ENCODE peak calls at places on chromosomes 5 and 9, in nine cellular contexts. Z is CD4-positive, alpha-beta T cell; R is caudate nucleus; C is upper lobe of right lung; V is A673; B is neural progenitor cell; P is left ventricle myocardium inferior; N is SK-N-MC; H is transverse colon. J is an unnamed sample.

GRCh38 chr9:4680178-4680535 is 788 bp downstream of the CDC37L1 start:
- DNase-seq in N (no peak), B (no peak), V (no peak), P (no peak), Z (no peak), C (no peak), H (no peak), R (no peak), J (no peak)

GRCh38 chr5:80809451-80809850 is 150.7 kb upstream of the RASGRF2 start:
- DNase-seq in P (no peak), C (no peak), N (no peak), H (no peak), Z (no peak), V (no peak), R (no peak), B (no peak), J (no peak)

GRCh38 chr9:2344436-2344835 is 277.2 kb upstream of the VLDLR start:
- DNase-seq in H (no peak), Z (no peak), P (no peak), R (no peak), B (no peak), C (no peak), N (no peak), V (no peak), J (no peak)

GRCh38 chr9:116327702-116328440 is 174.3 kb downstream of the PAPPA start:
- DNase-seq in R (no peak), N (no peak), V (no peak), Z (no peak), B (no peak), P (no peak), C (no peak), H (no peak), J (no peak)

GRCh38 chr9:83231039-83231438 is 168.1 kb upstream of the RASEF start:
- DNase-seq in Z (no peak), H (no peak), R (no peak), V (no peak), N (no peak), P (no peak), C (no peak), B (peak; percentile 43), J (no peak)

GRCh38 chr5:112642885-112643284 is 94.8 kb upstream of the APC start:
- DNase-seq in P (no peak), Z (no peak), V (no peak), R (no peak), C (no peak), N (no peak), H (no peak), B (no peak), J (no peak)

GRCh38 chr9:93673271-93673843 is 97.0 kb downstream of the PHF2 start:
- DNase-seq in C (peak; percentile 59), N (no peak), P (peak; percentile 73), R (no peak), V (peak; percentile 63), B (no peak), H (peak; percentile 4), Z (no peak), J (peak; percentile 50)

GRCh38 chr9:69272212-69272611 is 52.8 kb upstream of the ENTREP1 start:
- DNase-seq in V (no peak), C (no peak), B (no peak), Z (no peak), P (no peak), H (no peak), R (no peak), N (no peak), J (no peak)

GRCh38 chr9:136543830-136544548 is 1.9 kb downstream of the NOTCH1 start:
- DNase-seq in P (no peak), B (no peak), N (no peak), V (no peak), R (peak; percentile 84), C (no peak), Z (no peak), H (peak; percentile 86), J (no peak)

GRCh38 chr5:61333351-61334223 is 1.5 kb downstream of the ZSWIM6 start:
- DNase-seq in V (peak; percentile 53), N (no peak), B (peak; percentile 68), Z (peak; percentile 11), P (peak; percentile 47), H (peak; percentile 39), R (no peak), C (peak; percentile 82), J (peak; percentile 71)

GRCh38 chr9:90974007-90974406 is 172.4 kb downstream of the SYK start:
- DNase-seq in R (no peak), V (no peak), C (no peak), B (no peak), N (no peak), P (no peak), Z (no peak), H (no peak), J (no peak)

GRCh38 chr5:5276471-5276870 is 136.3 kb downstream of the ADAMTS16 start:
- DNase-seq in R (no peak), Z (no peak), V (no peak), H (no peak), C (no peak), N (no peak), P (no peak), B (no peak), J (no peak)

GRCh38 chr5:2579126-2579525 is 172.4 kb downstream of the IRX2 start:
- DNase-seq in C (no peak), B (peak; percentile 25), V (no peak), N (no peak), R (no peak), H (no peak), P (no peak), Z (no peak), J (no peak)

GRCh38 chr5:28310696-28311095 is 1272.3 kb upstream of the CDH9 start:
- DNase-seq in N (no peak), B (no peak), Z (no peak), C (no peak), H (no peak), R (no peak), P (no peak), V (no peak), J (no peak)

GRCh38 chr5:139396691-139397090 is 1.8 kb upstream of the PROB1 start:
- DNase-seq in H (no peak), R (no peak), N (no peak), B (no peak), C (no peak), P (no peak), Z (no peak), V (no peak), J (peak; percentile 45)

GRCh38 chr5:140553657-140554056 is 3.6 kb downstream of the SRA1 start:
- DNase-seq in C (no peak), B (no peak), V (no peak), R (no peak), H (no peak), Z (no peak), N (no peak), P (no peak), J (no peak)

GRCh38 chr9:124871156-124871561 is 9.2 kb downstream of the ARPC5L start:
- DNase-seq in R (no peak), V (no peak), H (no peak), Z (no peak), N (no peak), C (no peak), B (no peak), P (no peak), J (no peak)
- H3K27ac ChIP-seq in R (no peak overlapping the region), V (peak overlapping the region; percentile 99), H (peak overlapping the region; percentile 94), Z (peak overlapping the region; percentile 96), N (no peak overlapping the region), C (no peak overlapping the region), B (no peak overlapping the region), P (peak overlapping the region; percentile 96), J (peak overlapping the region; percentile 99)

DNA sequence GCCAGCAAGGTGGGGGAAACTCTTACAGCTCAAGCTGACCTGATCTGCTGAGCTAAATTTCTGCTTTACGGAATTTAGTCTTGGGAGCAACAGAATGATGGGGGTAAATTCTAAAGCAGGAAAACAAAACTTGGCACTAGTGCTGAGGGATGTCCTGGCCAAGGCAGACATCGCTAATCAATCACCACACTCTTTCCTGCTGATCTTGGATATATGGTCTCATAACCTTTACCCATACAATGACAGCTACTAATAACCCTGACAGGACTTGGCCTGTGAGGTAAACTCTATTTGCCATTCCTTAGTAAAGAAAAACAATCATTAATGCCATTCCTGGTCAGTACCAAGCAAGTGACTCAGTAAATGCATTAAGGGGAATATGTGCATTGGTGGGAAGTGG is 51.5 kb downstream of the PPARGC1B start:
- DNase-seq in H (no peak), P (no peak), N (no peak), C (no peak), R (no peak), V (no peak), Z (no peak), B (no peak), J (no peak)
- H3K27ac ChIP-seq in H (peak overlapping the region; percentile 89), P (peak overlapping the region; percentile 88), N (no peak overlapping the region), C (no peak overlapping the region), R (peak overlapping the region; percentile 83), V (no peak overlapping the region), Z (no peak overlapping the region), B (no peak overlapping the region), J (peak overlapping the region; percentile 76)

GRCh38 chr5:171451421-171451820 is 32.0 kb downstream of the FGF18 start:
- DNase-seq in R (no peak), H (no peak), B (no peak), Z (no peak), N (no peak), C (no peak), P (no peak), V (no peak), J (peak; percentile 52)

GRCh38 chr5:171445910-171446516 is 26.6 kb downstream of the FGF18 start:
- DNase-seq in H (no peak), P (peak; percentile 67), Z (no peak), N (no peak), V (no peak), C (no peak), B (no peak), R (no peak), J (peak; percentile 67)

GRCh38 chr5:171450423-171451246 is 31.2 kb downstream of the FGF18 start:
- DNase-seq in H (peak; percentile 36), P (peak; percentile 45), B (peak; percentile 69), N (no peak), C (no peak), R (peak; percentile 14), Z (no peak), V (no peak), J (peak; percentile 80)

GRCh38 chr5:171453056-171453725 is 33.7 kb downstream of the FGF18 start:
- DNase-seq in V (no peak), P (no peak), C (no peak), H (no peak), B (no peak), Z (no peak), R (no peak), N (no peak), J (no peak)

DNA sequence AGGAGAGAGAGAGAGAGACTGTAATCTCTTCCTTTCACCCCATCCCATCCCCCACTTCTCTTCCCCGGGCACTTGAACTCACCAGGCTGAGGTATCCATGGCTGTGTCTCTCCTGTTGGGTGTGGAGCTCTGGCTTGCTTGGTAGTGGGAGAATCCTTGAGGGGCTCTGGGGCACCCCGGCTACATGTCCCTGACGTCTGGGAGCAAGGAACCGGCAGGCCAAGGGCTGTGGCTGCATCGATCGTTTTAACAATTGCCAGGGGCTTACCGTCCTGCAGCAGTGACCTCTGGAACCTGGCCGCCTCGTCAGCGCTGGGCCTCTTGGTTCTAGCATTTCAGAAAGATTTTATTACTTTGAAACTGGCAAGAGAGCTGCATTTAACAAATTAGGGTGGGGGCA is 30.0 kb downstream of the FGF18 start:
- DNase-seq in V (no peak), B (no peak), R (no peak), P (no peak), Z (no peak), H (no peak), N (no peak), C (no peak), J (no peak)
- H3K27ac ChIP-seq in V (no peak overlapping the region), B (no peak overlapping the region), R (no peak overlapping the region), P (no peak overlapping the region), Z (no peak overlapping the region), H (no peak overlapping the region), N (no peak overlapping the region), C (no peak overlapping the region), J (no peak overlapping the region)

GRCh38 chr9:104087894-104088293 is 6.2 kb upstream of the SMC2 start:
- DNase-seq in B (no peak), R (no peak), V (no peak), P (no peak), C (no peak), H (no peak), Z (no peak), N (no peak), J (no peak)
- H3K27ac ChIP-seq in B (no peak overlapping the region), R (no peak overlapping the region), V (no peak overlapping the region), P (no peak overlapping the region), C (no peak overlapping the region), H (no peak overlapping the region), Z (no peak overlapping the region), N (no peak overlapping the region), J (no peak overlapping the region)